ENCODE peak calls at places on chromosomes 5 and 9, in nine cellular contexts. Z, Q, V, E, P, L, W, F and J are unnamed samples.

GRCh38 chr9:107624216-107624948 is 134.8 kb upstream of the KLF4 start:
- DNase-seq in Z (no peak), Q (peak), V (no peak), E (no peak), P (no peak), L (no peak), W (no peak), F (no peak), J (no peak)

GRCh38 chr5:66821626-66822429 is 225.6 kb downstream of the MAST4 start:
- DNase-seq in Z (no peak), Q (peak), V (no peak), E (no peak), P (no peak), L (no peak), W (no peak), F (no peak), J (no peak)

GRCh38 chr5:67724412-67725135 is 491.0 kb upstream of the PIK3R1 start:
- DNase-seq in Z (no peak), Q (no peak), V (no peak), E (no peak), P (no peak), L (no peak), W (no peak), F (no peak), J (no peak)

GRCh38 chr5:56142233-56142619 is 90.9 kb downstream of the ANKRD55 start:
- DNase-seq in Z (no peak), Q (no peak), V (no peak), E (no peak), P (no peak), L (no peak), W (no peak), F (no peak), J (no peak)

GRCh38 chr5:65925601-65926275 is 637 bp upstream of the ERBIN start:
- DNase-seq in Z (peak), Q (peak), V (peak), E (peak), P (peak), L (peak), W (peak), F (peak), J (peak)

GRCh38 chr5:81789033-81789432 is 38.1 kb upstream of the SSBP2 start:
- DNase-seq in Z (no peak), Q (peak), V (no peak), E (no peak), P (no peak), L (no peak), W (peak), F (no peak), J (no peak)

GRCh38 chr9:133512253-133513213 is 12.2 kb downstream of the MYMK start:
- DNase-seq in Z (peak), Q (no peak), V (no peak), E (no peak), P (no peak), L (no peak), W (no peak), F (no peak), J (no peak)

GRCh38 chr9:133333011-133333410 is 3.0 kb downstream of the SURF6 start:
- DNase-seq in Z (no peak), Q (no peak), V (no peak), E (no peak), P (no peak), L (no peak), W (no peak), F (no peak), J (no peak)

GRCh38 chr5:76819851-76820280 is 1.0 kb downstream of the F2RL1 start:
- DNase-seq in Z (no peak), Q (no peak), V (no peak), E (no peak), P (no peak), L (no peak), W (no peak), F (no peak), J (peak)

GRCh38 chr9:70519912-70520724 is 105.7 kb upstream of the KLF9 start:
- DNase-seq in Z (no peak), Q (no peak), V (no peak), E (no peak), P (no peak), L (no peak), W (no peak), F (no peak), J (no peak)

GRCh38 chr5:104361932-104362331 is 799.3 kb upstream of the NUDT12 start:
- DNase-seq in Z (no peak), Q (no peak), V (no peak), E (no peak), P (no peak), L (no peak), W (no peak), F (no peak), J (no peak)

GRCh38 chr5:61817472-61818326 is 485.6 kb downstream of the ZSWIM6 start:
- DNase-seq in Z (peak), Q (peak), V (peak), E (no peak), P (no peak), L (peak), W (no peak), F (no peak), J (peak)

GRCh38 chr5:142184939-142185526 is 76.5 kb downstream of the NDFIP1 start:
- DNase-seq in Z (no peak), Q (no peak), V (no peak), E (no peak), P (no peak), L (no peak), W (no peak), F (no peak), J (no peak)

GRCh38 chr9:105055922-105056321 is 128.0 kb upstream of the ABCA1 start:
- DNase-seq in Z (no peak), Q (no peak), V (no peak), E (no peak), P (no peak), L (no peak), W (no peak), F (no peak), J (no peak)

GRCh38 chr5:180090098-180090768 is 18.7 kb upstream of the RNF130 start:
- DNase-seq in Z (peak), Q (peak), V (peak), E (peak), P (peak), L (peak), W (no peak), F (peak), J (peak)

GRCh38 chr9:125521462-125522327 is 185.3 kb downstream of the MAPKAP1 start:
- DNase-seq in Z (no peak), Q (peak), V (no peak), E (no peak), P (no peak), L (no peak), W (no peak), F (no peak), J (no peak)

GRCh38 chr9:4371108-4371507 is 71.2 kb upstream of the GLIS3 start:
- DNase-seq in Z (no peak), Q (peak), V (no peak), E (no peak), P (no peak), L (no peak), W (no peak), F (no peak), J (no peak)

GRCh38 chr5:85732185-85732584 is 885.6 kb upstream of the COX7C start:
- DNase-seq in Z (no peak), Q (no peak), V (no peak), E (no peak), P (no peak), L (no peak), W (no peak), F (no peak), J (no peak)

GRCh38 chr5:119417891-119418781 is 34.2 kb upstream of the HSD17B4 start:
- DNase-seq in Z (no peak), Q (peak), V (no peak), E (no peak), P (no peak), L (no peak), W (no peak), F (no peak), J (no peak)

GRCh38 chr5:157271740-157272271 is 5.9 kb downstream of the CYFIP2 start:
- DNase-seq in Z (no peak), Q (no peak), V (peak), E (no peak), P (no peak), L (no peak), W (no peak), F (peak), J (no peak)

GRCh38 chr5:129094924-129095797 is 612 bp downstream of the ISOC1 start:
- DNase-seq in Z (peak), Q (peak), V (peak), E (peak), P (peak), L (peak), W (peak), F (peak), J (peak)

GRCh38 chr5:115151208-115151805 is 18.4 kb downstream of the TRIM36 start:
- DNase-seq in Z (no peak), Q (no peak), V (no peak), E (no peak), P (no peak), L (no peak), W (no peak), F (no peak), J (no peak)

GRCh38 chr5:10866913-10867312 is 105.9 kb upstream of the DAP start:
- DNase-seq in Z (no peak), Q (no peak), V (no peak), E (no peak), P (no peak), L (no peak), W (no peak), F (no peak), J (no peak)

GRCh38 chr5:31343946-31344345 is 150.5 kb downstream of the CDH6 start:
- DNase-seq in Z (no peak), Q (peak), V (no peak), E (no peak), P (no peak), L (no peak), W (no peak), F (no peak), J (no peak)

GRCh38 chr5:143682221-143682620 is 129.7 kb upstream of the HMHB1 start:
- DNase-seq in Z (no peak), Q (no peak), V (no peak), E (no peak), P (no peak), L (no peak), W (no peak), F (no peak), J (no peak)

GRCh38 chr9:84139296-84140100 is 158.9 kb downstream of the RMI1 start:
- DNase-seq in Z (peak), Q (peak), V (peak), E (no peak), P (no peak), L (no peak), W (no peak), F (no peak), J (no peak)

GRCh38 chr5:14086261-14086660 is 56.9 kb upstream of the TRIO start:
- DNase-seq in Z (no peak), Q (no peak), V (no peak), E (no peak), P (no peak), L (no peak), W (no peak), F (no peak), J (no peak)

GRCh38 chr5:118761814-118762213 is 226.5 kb downstream of the DTWD2 start:
- DNase-seq in Z (no peak), Q (no peak), V (no peak), E (no peak), P (no peak), L (no peak), W (no peak), F (no peak), J (no peak)

GRCh38 chr5:35926389-35927051 is 11.9 kb downstream of the CAPSL start:
- DNase-seq in Z (peak), Q (peak), V (no peak), E (no peak), P (peak), L (peak), W (no peak), F (no peak), J (peak)

GRCh38 chr9:135759676-135760300 is 57.8 kb downstream of the KCNT1 start:
- DNase-seq in Z (no peak), Q (no peak), V (no peak), E (no peak), P (no peak), L (no peak), W (no peak), F (no peak), J (no peak)

GRCh38 chr9:99134893-99135341 is 30.0 kb downstream of the TGFBR1 start:
- DNase-seq in Z (no peak), Q (peak), V (no peak), E (no peak), P (no peak), L (no peak), W (no peak), F (no peak), J (no peak)

GRCh38 chr9:107049825-107050184 is 186.8 kb downstream of the ZNF462 start:
- DNase-seq in Z (no peak), Q (no peak), V (no peak), E (no peak), P (no peak), L (no peak), W (no peak), F (no peak), J (no peak)

GRCh38 chr5:10528056-10528816 is 35.6 kb upstream of the ANKRD33B start:
- DNase-seq in Z (no peak), Q (peak), V (no peak), E (no peak), P (no peak), L (no peak), W (no peak), F (no peak), J (no peak)

GRCh38 chr5:132179410-132179809 is 48.2 kb downstream of the P4HA2 start:
- DNase-seq in Z (no peak), Q (peak), V (no peak), E (no peak), P (no peak), L (no peak), W (no peak), F (no peak), J (no peak)
- TF ChIP-seq CTCF in Z (no peak), Q (no peak), V (no peak), E (no peak), P (no peak), L (no peak), W (no peak), F (no peak), J (no peak)

GRCh38 chr9:34521406-34522045 is 1.3 kb downstream of the ENHO start:
- DNase-seq in Z (no peak), Q (no peak), V (no peak), E (no peak), P (no peak), L (no peak), W (no peak), F (no peak), J (no peak)

GRCh38 chr9:34524349-34524748 is 1.6 kb upstream of the ENHO start:
- DNase-seq in Z (no peak), Q (no peak), V (no peak), E (no peak), P (no peak), L (no peak), W (no peak), F (no peak), J (no peak)

GRCh38 chr9:34520505-34521385 is 2.0 kb downstream of the ENHO start:
- DNase-seq in Z (no peak), Q (no peak), V (no peak), E (no peak), P (no peak), L (no peak), W (no peak), F (no peak), J (no peak)

GRCh38 chr9:34522091-34522887 is 501 bp downstream of the ENHO start:
- DNase-seq in Z (peak), Q (no peak), V (no peak), E (no peak), P (no peak), L (no peak), W (no peak), F (no peak), J (no peak)

GRCh38 chr9:34522971-34523797 is at the start of gene ENHO:
- DNase-seq in Z (peak), Q (peak), V (peak), E (peak), P (peak), L (peak), W (peak), F (peak), J (peak)
- TF ChIP-seq CTCF in Z (no peak), Q (no peak), V (no peak), E (no peak), P (no peak), L (no peak), W (no peak), F (no peak), J (no peak)

GRCh38 chr5:172450861-172451695 is 3.2 kb downstream of the SH3PXD2B start:
- DNase-seq in Z (peak), Q (no peak), V (no peak), E (no peak), P (no peak), L (peak), W (no peak), F (peak), J (peak)
- TF ChIP-seq CTCF in Z (peak), Q (peak), V (peak), E (peak), P (peak), L (peak), W (no peak), F (peak), J (peak)

GRCh38 chr9:87898151-87898550 is 15.5 kb downstream of the SPATA31E1 start:
- DNase-seq in Z (no peak), Q (peak), V (no peak), E (no peak), P (no peak), L (no peak), W (no peak), F (no peak), J (no peak)

GRCh38 chr9:87896891-87897290 is 14.2 kb downstream of the SPATA31E1 start:
- DNase-seq in Z (no peak), Q (no peak), V (no peak), E (no peak), P (no peak), L (no peak), W (no peak), F (no peak), J (no peak)

GRCh38 chr9:87891754-87892153 is 9.1 kb downstream of the SPATA31E1 start:
- DNase-seq in Z (no peak), Q (no peak), V (no peak), E (no peak), P (no peak), L (no peak), W (no peak), F (no peak), J (no peak)

GRCh38 chr9:87892956-87893355 is 10.3 kb downstream of the SPATA31E1 start:
- DNase-seq in Z (no peak), Q (no peak), V (no peak), E (no peak), P (no peak), L (no peak), W (no peak), F (no peak), J (no peak)

GRCh38 chr9:87894998-87895625 is 12.4 kb downstream of the SPATA31E1 start:
- DNase-seq in Z (no peak), Q (no peak), V (no peak), E (no peak), P (no peak), L (no peak), W (no peak), F (no peak), J (no peak)
- TF ChIP-seq CTCF in Z (no peak), Q (no peak), V (no peak), E (no peak), P (no peak), L (peak), W (no peak), F (no peak), J (no peak)

GRCh38 chr5:112682621-112683061 is 55.0 kb upstream of the APC start:
- DNase-seq in Z (no peak), Q (no peak), V (no peak), E (no peak), P (no peak), L (no peak), W (no peak), F (no peak), J (no peak)
- TF ChIP-seq CTCF in Z (no peak), Q (no peak), V (no peak), E (no peak), P (no peak), L (no peak), W (no peak), F (no peak), J (no peak)